ENCODE peak calls at places on chromosomes 12 and 14, in four cellular contexts. E is OCI-LY7; S is central memory CD4-positive, alpha-beta T cell; A is SK-N-SH. T is an unnamed sample.

GRCh38 chr12:87323369-87323768 is 705.8 kb downstream of the C12orf50 start:
- DNase-seq in S (no peak), E (no peak), A (no peak), T (no peak)

GRCh38 chr14:51448831-51449665 is 202.7 kb upstream of the FRMD6 start:
- DNase-seq in A (peak; percentile 45), S (no peak), E (no peak), T (peak; percentile 11)

GRCh38 chr12:116818948-116819832 is 62.1 kb downstream of the HRK start:
- DNase-seq in E (peak; percentile 90), S (peak; percentile 91), A (peak; percentile 99), T (peak; percentile 93)

GRCh38 chr12:1947081-1947480 is 28.6 kb upstream of the CACNA2D4 start:
- DNase-seq in E (no peak), S (no peak), A (no peak), T (no peak)

GRCh38 chr12:125835852-125836251 is 770.6 kb downstream of the AACS start:
- DNase-seq in E (no peak), S (no peak), A (no peak), T (no peak)

GRCh38 chr12:8156845-8157244 is at the start of gene ZNF705A:
- DNase-seq in S (no peak), E (no peak), A (no peak), T (no peak)

GRCh38 chr12:108907861-108908302 is 28.0 kb downstream of the DAO start:
- DNase-seq in E (no peak), A (no peak), S (no peak), T (no peak)

GRCh38 chr14:65226824-65227604 is 124.7 kb upstream of the MAX start:
- DNase-seq in S (no peak), E (no peak), A (no peak), T (peak; percentile 69)

GRCh38 chr12:31951939-31952338 is 7.3 kb upstream of the RESF1 start:
- DNase-seq in E (no peak), A (no peak), S (no peak), T (no peak)

GRCh38 chr14:100827751-100828447 is 2.0 kb downstream of the MEG3 start:
- DNase-seq in E (no peak), A (no peak), S (no peak), T (no peak)

GRCh38 chr14:87461704-87462103 is 531.3 kb downstream of the GALC start:
- DNase-seq in A (no peak), S (no peak), E (no peak), T (no peak)

GRCh38 chr12:53122961-53123468 is 19.7 kb downstream of the SOAT2 start:
- DNase-seq in A (peak; percentile 62), E (no peak), S (no peak), T (no peak)

GRCh38 chr14:100585448-100586152 is 1.6 kb downstream of the BEGAIN start:
- DNase-seq in S (no peak), A (no peak), E (no peak), T (peak; percentile 22)

GRCh38 chr14:78399316-78399889 is 229.2 kb downstream of the NRXN3 start:
- DNase-seq in E (peak; percentile 24), A (no peak), S (no peak), T (no peak)

GRCh38 chr14:102622262-102622885 is 29.9 kb downstream of the RCOR1 start:
- DNase-seq in A (no peak), E (no peak), S (no peak), T (no peak)

GRCh38 chr14:98952595-98953325 is 319.2 kb downstream of the BCL11B start:
- DNase-seq in S (no peak), A (no peak), E (no peak), T (no peak)

GRCh38 chr12:65962921-65963883 is 138.9 kb downstream of the HMGA2 start:
- DNase-seq in E (peak; percentile 6), A (peak; percentile 5), S (no peak), T (no peak)

GRCh38 chr12:851343-851742 is 98.2 kb downstream of the RAD52 start:
- DNase-seq in A (no peak), S (no peak), E (no peak), T (no peak)

GRCh38 chr14:36289954-36290353 is 30.5 kb downstream of the MBIP start:
- DNase-seq in A (no peak), E (no peak), S (no peak), T (no peak)

GRCh38 chr12:108685469-108686247 is 45.7 kb downstream of the CORO1C start:
- DNase-seq in E (no peak), S (no peak), A (no peak), T (no peak)

GRCh38 chr12:55624056-55624455 is 12.6 kb upstream of the OR10P1 start:
- DNase-seq in S (no peak), E (no peak), A (no peak), T (no peak)

GRCh38 chr14:61482348-61483206 is 161.2 kb downstream of the PRKCH start:
- DNase-seq in E (no peak), A (peak; percentile 50), S (no peak), T (no peak)

T was measured in mucosa of descending colon.